ENCODE peak calls at places on chromosome 15, in five cellular contexts. O, Y, K, C and L are unnamed samples. For H3K27me3, the result is how much of the 10 kb centered on the place peaks cover.

GRCh38 chr15:71011503-71012155 is 103.6 kb upstream of the THSD4 start:
- DNase-seq in O (peak), Y (no peak), K (no peak), C (peak), L (peak)

GRCh38 chr15:101326462-101327146 is 31.6 kb upstream of the SNRPA1 start:
- DNase-seq in O (no peak), Y (no peak), K (peak), C (no peak), L (no peak)

GRCh38 chr15:49042165-49042564 is 4.1 kb downstream of the SECISBP2L start:
- DNase-seq in O (no peak), Y (no peak), K (no peak), C (no peak), L (no peak)

GRCh38 chr15:78007965-78008886 is 69.3 kb downstream of the TBC1D2B start:
- DNase-seq in O (no peak), Y (peak), K (peak), C (peak), L (peak)

GRCh38 chr15:58568157-58568571 is 136.4 kb downstream of the LIPC start:
- DNase-seq in O (no peak), Y (no peak), K (peak), C (no peak), L (peak)

GRCh38 chr15:78673917-78674444 is 33.0 kb upstream of the CHRNB4 start:
- DNase-seq in O (no peak), Y (no peak), K (no peak), C (no peak), L (no peak)

GRCh38 chr15:100171411-100171810 is 170.4 kb downstream of the ADAMTS17 start:
- DNase-seq in O (no peak), Y (no peak), K (peak), C (no peak), L (no peak)

GRCh38 chr15:69159805-69160140 is 662 bp upstream of the GLCE start:
- DNase-seq in O (no peak), Y (no peak), K (no peak), C (no peak), L (no peak)

DNA sequence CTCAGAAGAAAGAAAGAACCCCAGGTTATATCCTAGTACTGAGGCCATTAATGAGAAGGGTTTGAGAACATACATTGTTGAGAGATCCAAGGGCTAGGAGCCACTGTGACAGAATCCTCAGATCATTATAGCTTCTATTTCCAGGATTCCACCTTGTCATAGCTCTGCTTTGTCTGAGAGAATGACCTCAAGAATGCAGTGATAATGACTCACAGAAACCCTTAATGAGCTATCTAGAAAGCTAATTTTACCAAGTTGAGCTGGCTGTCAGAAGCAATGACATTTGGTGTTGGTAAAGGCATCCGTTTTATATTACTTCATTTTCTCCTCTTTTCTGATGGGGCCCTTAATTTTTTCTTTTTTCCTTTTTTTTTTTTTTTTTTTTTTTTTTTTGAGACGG is 10.9 kb downstream of the TRIP4 start:
- DNase-seq in O (no peak), Y (no peak), K (no peak), C (no peak), L (no peak)
- H3K27ac ChIP-seq in O (no peak), Y (no peak), K (no peak), C (no peak), L (no peak)

GRCh38 chr15:40915679-40916078 is 13.5 kb upstream of the DLL4 start:
- DNase-seq in O (no peak), Y (no peak), K (no peak), C (no peak), L (no peak)

GRCh38 chr15:40918146-40918798 is 10.9 kb upstream of the DLL4 start:
- DNase-seq in O (no peak), Y (no peak), K (no peak), C (no peak), L (no peak)

GRCh38 chr15:40917585-40917984 is 11.6 kb upstream of the DLL4 start:
- DNase-seq in O (no peak), Y (no peak), K (no peak), C (no peak), L (no peak)

GRCh38 chr15:40921949-40922607 is 7.1 kb upstream of the DLL4 start:
- DNase-seq in O (no peak), Y (no peak), K (no peak), C (no peak), L (peak)

DNA sequence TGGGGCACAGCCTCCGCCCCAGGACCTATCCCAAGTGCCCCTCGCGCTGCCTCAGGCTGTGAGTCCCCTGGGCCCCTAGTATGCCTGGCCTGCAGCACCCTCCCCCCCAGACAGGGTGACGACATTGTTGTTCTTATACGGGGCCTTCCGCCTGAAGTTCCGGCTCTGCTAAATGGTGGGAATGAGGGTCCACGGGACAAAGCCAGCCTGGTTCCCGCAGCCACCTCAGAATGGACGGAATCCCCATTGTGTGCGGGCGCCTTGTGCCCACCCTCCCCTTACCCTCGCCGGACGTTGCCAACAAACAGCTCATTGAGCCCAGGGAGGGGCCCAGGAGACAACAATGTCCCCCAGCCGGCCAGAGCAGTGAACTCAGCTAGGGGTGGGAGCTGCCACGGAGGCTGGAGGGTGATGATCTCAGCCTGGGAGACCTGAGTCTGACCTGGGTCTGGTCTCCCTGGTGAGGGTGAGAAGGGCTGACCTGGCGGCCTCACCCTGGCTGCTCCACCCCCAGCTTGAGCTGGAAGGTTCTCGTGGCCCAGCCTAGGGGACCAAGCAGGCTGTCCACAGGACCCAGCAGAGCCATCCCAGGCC is 10.2 kb upstream of the DLL4 start:
- DNase-seq in O (peak), Y (no peak), K (no peak), C (no peak), L (no peak)
- H3K27me3 ChIP-seq in O (under half), Y (under half), K (under half), C (under half), L (under half)

GRCh38 chr15:90868261-90868689 is at the start of gene FURIN:
- DNase-seq in O (no peak), Y (no peak), K (no peak), C (no peak), L (peak)
- H3K27ac ChIP-seq in O (no peak), Y (peak), K (peak), C (peak), L (peak)

GRCh38 chr15:38610748-38611147 is 46.1 kb upstream of the RASGRP1 start:
- DNase-seq in O (no peak), Y (no peak), K (no peak), C (no peak), L (no peak)
- H3K27me3 ChIP-seq in O (under half), Y (under half), K (under half), C (half or more), L (under half)